ENCODE peak calls at places on chromosomes 7 and 10, in five cellular contexts. F is PC-9, L is heart left ventricle, C is K562, V is OCI-LY7. E is an unnamed sample. For H3K4me1, the result is how much of the 10 kb centered on the place peaks cover.

GRCh38 chr7:130277763-130278643 is 11.3 kb downstream of the CPA2 start:
- DNase-seq in F (no peak), L (peak), C (peak), V (no peak), E (peak)

GRCh38 chr10:7932301-7933036 is 114.2 kb downstream of the TAF3 start:
- DNase-seq in F (no peak), L (no peak), C (no peak), V (no peak), E (no peak)

GRCh38 chr10:7296648-7297047 is 114.2 kb downstream of the SFMBT2 start:
- DNase-seq in F (no peak), L (no peak), C (peak), V (no peak), E (no peak)

GRCh38 chr7:35286422-35286821 is 32.5 kb upstream of the TBX20 start:
- DNase-seq in F (peak), L (no peak), C (no peak), V (no peak), E (no peak)

GRCh38 chr10:133072776-133073390 is 14.8 kb upstream of the ADGRA1 start:
- DNase-seq in F (no peak), L (no peak), C (no peak), V (no peak), E (no peak)

GRCh38 chr7:45182856-45183710 is 25.5 kb downstream of the RAMP3 start:
- DNase-seq in F (no peak), L (peak), C (no peak), V (no peak), E (no peak)

GRCh38 chr10:29585488-29585976 is 49.2 kb downstream of the SVIL start:
- DNase-seq in F (no peak), L (peak), C (no peak), V (no peak), E (no peak)

GRCh38 chr10:122060250-122060649 is 71.3 kb downstream of the TACC2 start:
- DNase-seq in F (peak), L (no peak), C (no peak), V (no peak), E (no peak)

GRCh38 chr7:69213882-69214281 is 384.4 kb upstream of the AUTS2 start:
- DNase-seq in F (peak), L (no peak), C (no peak), V (no peak), E (no peak)

GRCh38 chr7:141944811-141945210 is 2.0 kb downstream of the CLEC5A start:
- DNase-seq in F (no peak), L (no peak), C (no peak), V (no peak), E (no peak)

GRCh38 chr10:6052247-6053221 is 9.6 kb downstream of the IL2RA start:
- DNase-seq in F (peak), L (no peak), C (no peak), V (peak), E (no peak)

GRCh38 chr10:27481486-27481885 is 22.6 kb upstream of the RAB18 start:
- DNase-seq in F (no peak), L (no peak), C (no peak), V (no peak), E (no peak)

GRCh38 chr7:2924866-2925840 is 81.0 kb upstream of the GNA12 start:
- DNase-seq in F (no peak), L (no peak), C (peak), V (no peak), E (no peak)

GRCh38 chr10:24716295-24716694 is 7.4 kb downstream of the ARHGAP21 start:
- DNase-seq in F (no peak), L (no peak), C (peak), V (no peak), E (peak)

GRCh38 chr7:112509390-112509789 is 28.6 kb downstream of the LSMEM1 start:
- DNase-seq in F (no peak), L (no peak), C (no peak), V (no peak), E (no peak)

GRCh38 chr10:6019796-6020195 is 42.4 kb downstream of the IL2RA start:
- DNase-seq in F (no peak), L (no peak), C (no peak), V (peak), E (no peak)

GRCh38 chr7:48255046-48255445 is 83.8 kb downstream of the ABCA13 start:
- DNase-seq in F (no peak), L (no peak), C (no peak), V (no peak), E (peak)

GRCh38 chr7:114070246-114070645 is 151.4 kb upstream of the PPP1R3A start:
- DNase-seq in F (no peak), L (no peak), C (no peak), V (no peak), E (no peak)

GRCh38 chr7:77799078-77799964 is 748 bp downstream of the PHTF2 start:
- DNase-seq in F (peak), L (peak), C (peak), V (peak), E (peak)

GRCh38 chr7:128963327-128963757 is 25.6 kb downstream of the IRF5 start:
- DNase-seq in F (no peak), L (no peak), C (no peak), V (peak), E (no peak)

GRCh38 chr10:59895629-59896116 is 10.7 kb downstream of the CCDC6 start:
- DNase-seq in F (no peak), L (no peak), C (peak), V (no peak), E (peak)

GRCh38 chr7:149527414-149527813 is 29.8 kb upstream of the ZNF746 start:
- DNase-seq in F (no peak), L (no peak), C (peak), V (no peak), E (no peak)

GRCh38 chr7:103810112-103810744 is 179.2 kb downstream of the RELN start:
- DNase-seq in F (no peak), L (no peak), C (peak), V (no peak), E (no peak)

GRCh38 chr10:86253171-86254072 is 113.2 kb downstream of the GRID1 start:
- DNase-seq in F (no peak), L (no peak), C (no peak), V (no peak), E (no peak)

GRCh38 chr7:80666376-80666775 is 27.9 kb downstream of the CD36 start:
- DNase-seq in F (peak), L (no peak), C (no peak), V (no peak), E (no peak)

GRCh38 chr10:79358811-79359210 is 11.5 kb downstream of the PPIF start:
- DNase-seq in F (no peak), L (no peak), C (no peak), V (no peak), E (no peak)

GRCh38 chr10:32961892-32962369 is 3.9 kb upstream of the ITGB1 start:
- DNase-seq in F (peak), L (no peak), C (peak), V (peak), E (no peak)
- TF ChIP-seq CTCF in F (no peak), L (no peak), C (no peak), V (peak), E (no peak)

GRCh38 chr7:39595102-39595620 is 28.2 kb upstream of the RALA start:
- DNase-seq in F (no peak), L (no peak), C (peak), V (no peak), E (peak)

GRCh38 chr7:39589323-39590111 is 23.3 kb downstream of the YAE1 start:
- DNase-seq in F (peak), L (no peak), C (peak), V (no peak), E (peak)

GRCh38 chr7:39588401-39588800 is 22.2 kb downstream of the YAE1 start:
- DNase-seq in F (no peak), L (no peak), C (no peak), V (no peak), E (no peak)

GRCh38 chr7:39587393-39587792 is 21.2 kb downstream of the YAE1 start:
- DNase-seq in F (no peak), L (no peak), C (no peak), V (no peak), E (no peak)

GRCh38 chr7:39592586-39592985 is 26.4 kb downstream of the YAE1 start:
- DNase-seq in F (no peak), L (no peak), C (no peak), V (no peak), E (no peak)
- H3K4me3 ChIP-seq in F (no peak), L (no peak), C (no peak), V (no peak), E (no peak)

GRCh38 chr10:125064681-125065492 is 95.5 kb downstream of the CTBP2 start:
- DNase-seq in F (peak), L (no peak), C (no peak), V (peak), E (no peak)
- H3K4me1 ChIP-seq in F (half or more), L (half or more), C (under half), V (half or more), E (half or more)

DNA sequence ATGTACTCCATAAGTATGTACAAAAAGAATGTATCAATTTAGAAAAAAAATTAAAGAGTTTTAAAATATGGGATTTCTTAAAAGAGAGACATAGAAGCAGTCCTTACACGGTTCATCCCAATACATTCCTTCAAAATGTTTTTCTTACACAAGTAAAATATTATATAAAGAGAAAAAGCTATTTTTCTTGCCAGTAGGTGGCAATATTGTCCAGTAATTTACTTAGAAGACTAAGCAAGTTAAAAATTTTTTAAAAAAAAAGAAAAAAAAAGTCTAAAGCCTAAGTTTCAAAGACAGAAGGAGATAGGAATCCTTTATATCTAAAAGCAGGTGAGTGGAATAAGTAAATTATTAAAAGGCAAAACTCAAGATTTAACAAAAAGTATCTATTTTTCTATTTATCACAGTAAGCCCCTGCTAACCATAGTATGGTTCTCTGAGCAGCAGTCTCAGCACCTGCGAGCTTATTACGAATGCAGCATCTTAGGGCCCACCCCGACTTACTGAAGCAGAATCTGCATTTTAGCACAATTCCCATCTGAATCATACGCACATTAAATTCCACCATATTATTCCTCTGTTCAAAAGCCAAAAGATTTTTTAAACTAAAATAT is 240.6 kb downstream of the DGKI start:
- DNase-seq in F (peak), L (no peak), C (peak), V (peak), E (no peak)
- TF ChIP-seq CTCF in F (peak), L (peak), C (peak), V (peak), E (peak)

DNA sequence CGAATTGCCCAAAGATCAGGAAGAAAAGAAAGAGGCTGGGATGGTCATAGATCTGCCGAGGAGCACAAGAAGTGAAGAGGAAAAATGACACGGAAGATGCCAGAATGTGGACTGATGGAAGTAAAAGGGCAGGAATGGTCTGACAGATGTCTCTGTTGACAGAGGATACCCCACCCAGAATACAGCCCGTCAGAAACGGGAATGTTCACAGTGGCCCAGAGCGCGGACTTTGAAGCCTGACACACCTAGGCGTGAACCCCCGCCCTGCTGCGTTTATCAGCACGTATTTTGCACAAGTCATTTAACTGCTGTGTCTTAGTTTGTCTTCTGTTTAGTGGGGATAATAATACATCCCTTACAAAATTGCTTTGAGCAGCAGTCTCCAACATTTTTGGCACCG is 27.1 kb downstream of the AKR1B1 start:
- DNase-seq in F (no peak), L (no peak), C (no peak), V (no peak), E (no peak)
- H3K4me3 ChIP-seq in F (peak), L (no peak), C (peak), V (no peak), E (peak)

GRCh38 chr10:71048995-71049650 is 160.8 kb upstream of the PCBD1 start:
- DNase-seq in F (no peak), L (no peak), C (no peak), V (no peak), E (no peak)
- H3K4me1 ChIP-seq in F (under half), L (under half), C (under half), V (under half), E (under half)

GRCh38 chr10:84076047-84076388 is 63.3 kb upstream of the GHITM start:
- DNase-seq in F (no peak), L (no peak), C (no peak), V (no peak), E (no peak)

GRCh38 chr10:84078771-84079170 is 60.5 kb upstream of the GHITM start:
- DNase-seq in F (no peak), L (no peak), C (no peak), V (no peak), E (no peak)

GRCh38 chr10:84077728-84078127 is 61.6 kb upstream of the GHITM start:
- DNase-seq in F (no peak), L (no peak), C (no peak), V (no peak), E (no peak)

GRCh38 chr10:84075226-84076046 is 63.9 kb upstream of the GHITM start:
- DNase-seq in F (no peak), L (no peak), C (no peak), V (no peak), E (no peak)

GRCh38 chr10:84076540-84077195 is 62.6 kb upstream of the GHITM start:
- DNase-seq in F (no peak), L (no peak), C (peak), V (peak), E (no peak)
- TF ChIP-seq CTCF in F (no peak), L (no peak), C (peak), V (peak), E (no peak)

DNA sequence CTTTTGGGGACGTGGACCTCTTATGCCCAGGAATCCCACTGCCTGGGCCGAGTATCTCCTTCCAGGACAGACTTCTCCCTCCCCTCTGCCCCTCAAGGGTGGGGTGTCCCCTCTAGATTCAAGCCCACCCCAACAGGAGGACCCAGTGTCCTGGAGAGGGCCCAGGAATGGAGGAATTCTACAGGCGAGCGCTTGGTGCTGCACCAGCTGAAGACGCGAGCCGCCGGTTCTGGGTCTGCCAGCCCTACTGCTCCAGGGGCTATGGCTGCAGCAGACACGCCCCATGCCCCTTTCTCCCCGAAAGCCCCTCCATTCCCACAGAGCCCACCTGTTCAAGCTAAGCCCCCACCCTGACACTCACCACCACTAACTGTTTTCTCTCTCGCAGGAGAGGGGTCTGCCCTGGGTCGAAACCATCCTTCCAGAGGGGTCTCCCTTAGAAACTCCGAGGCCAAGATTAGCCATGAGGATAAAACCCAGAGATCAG is 8.6 kb downstream of the CRYGN start:
- DNase-seq in F (no peak), L (no peak), C (no peak), V (no peak), E (no peak)
- H3K4me3 ChIP-seq in F (no peak), L (no peak), C (no peak), V (no peak), E (no peak)

GRCh38 chr10:92753865-92754264 is 64.1 kb downstream of the HHEX start:
- DNase-seq in F (no peak), L (no peak), C (peak), V (no peak), E (no peak)
- H3K4me1 ChIP-seq in F (under half), L (under half), C (under half), V (half or more), E (under half)